ENCODE peak calls at places on chromosomes 2 and 18, in seven cellular contexts. One of them, this sample, is unnamed.

GRCh38 chr2:219029829-219030165 is 11.5 kb downstream of the CFAP65 start:
- DNase-seq in DND-41: peak
- DNase-seq in H1: peak
- DNase-seq in PC-9: peak
- DNase-seq in astrocyte of the spinal cord: peak
- DNase-seq in dorsolateral prefrontal cortex: peak
- DNase-seq in cardiac fibroblast: peak
- DNase-seq in this sample: peak

GRCh38 chr18:79918089-79919011 is 33.1 kb downstream of the SLC66A2 start:
- DNase-seq in dorsolateral prefrontal cortex: peak
- DNase-seq in astrocyte of the spinal cord: no peak
- DNase-seq in cardiac fibroblast: no peak
- DNase-seq in DND-41: no peak
- DNase-seq in PC-9: no peak
- DNase-seq in H1: no peak
- DNase-seq in this sample: peak

GRCh38 chr18:51039138-51040112 is 9.4 kb downstream of the SMAD4 start:
- DNase-seq in DND-41: no peak
- DNase-seq in cardiac fibroblast: peak
- DNase-seq in dorsolateral prefrontal cortex: no peak
- DNase-seq in astrocyte of the spinal cord: peak
- DNase-seq in H1: no peak
- DNase-seq in PC-9: no peak
- DNase-seq in this sample: no peak

GRCh38 chr18:21998531-21998930 is 170.9 kb upstream of the GATA6 start:
- DNase-seq in PC-9: no peak
- DNase-seq in DND-41: no peak
- DNase-seq in cardiac fibroblast: no peak
- DNase-seq in astrocyte of the spinal cord: no peak
- DNase-seq in dorsolateral prefrontal cortex: no peak
- DNase-seq in H1: no peak
- DNase-seq in this sample: no peak

GRCh38 chr2:187986392-187987105 is 305.1 kb upstream of the GULP1 start:
- DNase-seq in PC-9: no peak
- DNase-seq in H1: no peak
- DNase-seq in cardiac fibroblast: peak
- DNase-seq in astrocyte of the spinal cord: peak
- DNase-seq in dorsolateral prefrontal cortex: no peak
- DNase-seq in DND-41: no peak
- DNase-seq in this sample: no peak

GRCh38 chr2:68225119-68225632 is 27.2 kb downstream of the PPP3R1 start:
- DNase-seq in cardiac fibroblast: peak
- DNase-seq in H1: no peak
- DNase-seq in DND-41: no peak
- DNase-seq in dorsolateral prefrontal cortex: no peak
- DNase-seq in astrocyte of the spinal cord: no peak
- DNase-seq in PC-9: no peak
- DNase-seq in this sample: no peak

GRCh38 chr18:44943201-44943881 is 262.7 kb downstream of the SETBP1 start:
- DNase-seq in DND-41: no peak
- DNase-seq in astrocyte of the spinal cord: peak
- DNase-seq in cardiac fibroblast: peak
- DNase-seq in PC-9: peak
- DNase-seq in dorsolateral prefrontal cortex: no peak
- DNase-seq in H1: peak
- DNase-seq in this sample: no peak

GRCh38 chr2:239309398-239310245 is 91.2 kb downstream of the HDAC4 start:
- DNase-seq in H1: peak
- DNase-seq in DND-41: no peak
- DNase-seq in PC-9: no peak
- DNase-seq in dorsolateral prefrontal cortex: no peak
- DNase-seq in cardiac fibroblast: no peak
- DNase-seq in astrocyte of the spinal cord: no peak
- DNase-seq in this sample: peak

GRCh38 chr2:165576409-165576808 is 106.9 kb downstream of the CSRNP3 start:
- DNase-seq in H1: no peak
- DNase-seq in astrocyte of the spinal cord: no peak
- DNase-seq in cardiac fibroblast: no peak
- DNase-seq in dorsolateral prefrontal cortex: no peak
- DNase-seq in DND-41: no peak
- DNase-seq in PC-9: no peak
- DNase-seq in this sample: no peak

GRCh38 chr2:127421116-127421800 is 3.0 kb downstream of the PROC start:
- DNase-seq in PC-9: no peak
- DNase-seq in astrocyte of the spinal cord: no peak
- DNase-seq in H1: peak
- DNase-seq in DND-41: no peak
- DNase-seq in cardiac fibroblast: no peak
- DNase-seq in dorsolateral prefrontal cortex: no peak
- DNase-seq in this sample: peak

GRCh38 chr2:147331790-147332419 is 512.9 kb upstream of the ACVR2A start:
- DNase-seq in astrocyte of the spinal cord: peak
- DNase-seq in dorsolateral prefrontal cortex: no peak
- DNase-seq in H1: peak
- DNase-seq in DND-41: peak
- DNase-seq in PC-9: no peak
- DNase-seq in cardiac fibroblast: peak
- DNase-seq in this sample: no peak

GRCh38 chr2:46299365-46300263 is 2.4 kb downstream of the EPAS1 start:
- DNase-seq in astrocyte of the spinal cord: peak
- DNase-seq in cardiac fibroblast: peak
- DNase-seq in DND-41: no peak
- DNase-seq in PC-9: peak
- DNase-seq in dorsolateral prefrontal cortex: no peak
- DNase-seq in H1: peak
- DNase-seq in this sample: peak

GRCh38 chr2:33242845-33243244 is 233.6 kb upstream of the RASGRP3 start:
- DNase-seq in DND-41: no peak
- DNase-seq in astrocyte of the spinal cord: peak
- DNase-seq in cardiac fibroblast: peak
- DNase-seq in H1: no peak
- DNase-seq in dorsolateral prefrontal cortex: no peak
- DNase-seq in PC-9: no peak
- DNase-seq in this sample: no peak

GRCh38 chr2:47072728-47073191 is 82.3 kb downstream of the STPG4 start:
- DNase-seq in DND-41: no peak
- DNase-seq in PC-9: no peak
- DNase-seq in cardiac fibroblast: no peak
- DNase-seq in astrocyte of the spinal cord: no peak
- DNase-seq in H1: no peak
- DNase-seq in dorsolateral prefrontal cortex: peak
- DNase-seq in this sample: no peak

GRCh38 chr18:595068-595467 is 1.7 kb upstream of the CLUL1 start:
- DNase-seq in DND-41: no peak
- DNase-seq in PC-9: no peak
- DNase-seq in dorsolateral prefrontal cortex: no peak
- DNase-seq in cardiac fibroblast: no peak
- DNase-seq in astrocyte of the spinal cord: no peak
- DNase-seq in H1: no peak
- DNase-seq in this sample: no peak

GRCh38 chr2:62306751-62307468 is 111.0 kb downstream of the B3GNT2 start:
- DNase-seq in astrocyte of the spinal cord: peak
- DNase-seq in PC-9: peak
- DNase-seq in H1: no peak
- DNase-seq in DND-41: no peak
- DNase-seq in cardiac fibroblast: peak
- DNase-seq in dorsolateral prefrontal cortex: no peak
- DNase-seq in this sample: no peak

DNA sequence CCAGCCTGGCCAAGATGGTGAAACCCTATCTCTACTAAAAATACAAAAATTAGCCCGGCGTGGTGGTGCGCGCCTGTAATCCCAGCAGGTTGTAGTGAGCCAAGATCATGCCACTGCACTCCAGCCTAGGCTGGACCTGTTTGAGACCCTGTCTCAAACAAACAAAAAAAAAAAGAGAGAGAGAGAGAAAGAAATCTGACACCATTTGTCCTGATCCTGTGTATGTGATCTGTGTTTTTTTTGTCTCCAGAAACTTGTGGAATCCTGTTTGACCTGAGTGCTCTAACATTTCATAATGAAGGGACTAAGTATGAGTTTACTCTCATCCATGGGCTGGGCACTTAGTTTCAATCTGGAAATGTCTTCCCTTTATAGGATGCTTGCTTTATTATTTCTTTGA is 6.4 kb upstream of the ITPRIPL1 start:
- DNase-seq in PC-9: no peak
- DNase-seq in astrocyte of the spinal cord: no peak
- DNase-seq in DND-41: no peak
- DNase-seq in cardiac fibroblast: no peak
- DNase-seq in dorsolateral prefrontal cortex: no peak
- DNase-seq in H1: no peak
- DNase-seq in this sample: no peak
- H3K4me3 ChIP-seq in PC-9: no peak
- H3K4me3 ChIP-seq in astrocyte of the spinal cord: no peak
- H3K4me3 ChIP-seq in DND-41: no peak
- H3K4me3 ChIP-seq in cardiac fibroblast: no peak
- H3K4me3 ChIP-seq in dorsolateral prefrontal cortex: no peak
- H3K4me3 ChIP-seq in H1: no peak
- H3K4me3 ChIP-seq in this sample: no peak

GRCh38 chr18:62717059-62717849 is 1.9 kb downstream of the PHLPP1 start:
- DNase-seq in H1: no peak
- DNase-seq in dorsolateral prefrontal cortex: no peak
- DNase-seq in DND-41: no peak
- DNase-seq in cardiac fibroblast: peak
- DNase-seq in PC-9: peak
- DNase-seq in astrocyte of the spinal cord: peak
- DNase-seq in this sample: no peak

GRCh38 chr18:62715439-62715792 is at the start of gene PHLPP1:
- DNase-seq in dorsolateral prefrontal cortex: no peak
- DNase-seq in DND-41: no peak
- DNase-seq in astrocyte of the spinal cord: no peak
- DNase-seq in cardiac fibroblast: no peak
- DNase-seq in PC-9: no peak
- DNase-seq in H1: no peak
- DNase-seq in this sample: no peak

GRCh38 chr18:62717850-62718229 is 2.5 kb downstream of the PHLPP1 start:
- DNase-seq in astrocyte of the spinal cord: peak
- DNase-seq in dorsolateral prefrontal cortex: no peak
- DNase-seq in H1: no peak
- DNase-seq in cardiac fibroblast: peak
- DNase-seq in DND-41: no peak
- DNase-seq in PC-9: peak
- DNase-seq in this sample: no peak

GRCh38 chr18:62715829-62716678 is 713 bp downstream of the PHLPP1 start:
- DNase-seq in astrocyte of the spinal cord: peak
- DNase-seq in cardiac fibroblast: peak
- DNase-seq in H1: peak
- DNase-seq in PC-9: peak
- DNase-seq in dorsolateral prefrontal cortex: no peak
- DNase-seq in DND-41: peak
- DNase-seq in this sample: peak

DNA sequence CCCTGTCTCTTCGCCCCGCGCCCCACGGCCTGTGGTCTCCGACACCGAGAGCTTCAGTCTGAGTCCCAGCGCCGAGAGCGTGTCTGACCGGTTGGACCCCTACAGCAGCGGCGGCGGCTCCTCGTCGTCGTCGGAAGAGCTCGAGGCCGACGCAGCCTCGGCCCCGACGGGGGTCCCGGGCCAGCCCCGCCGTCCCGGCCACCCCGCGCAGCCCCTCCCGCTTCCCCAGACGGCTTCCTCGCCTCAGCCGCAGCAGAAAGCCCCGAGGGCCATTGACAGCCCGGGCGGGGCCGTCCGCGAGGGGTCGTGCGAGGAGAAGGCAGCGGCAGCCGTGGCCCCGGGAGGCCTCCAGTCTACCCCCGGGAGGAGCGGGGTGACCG is 1.3 kb downstream of the PHLPP1 start:
- DNase-seq in cardiac fibroblast: no peak
- DNase-seq in DND-41: no peak
- DNase-seq in dorsolateral prefrontal cortex: no peak
- DNase-seq in H1: peak
- DNase-seq in astrocyte of the spinal cord: peak
- DNase-seq in PC-9: no peak
- DNase-seq in this sample: peak
- H3K4me3 ChIP-seq in cardiac fibroblast: peak
- H3K4me3 ChIP-seq in DND-41: no peak
- H3K4me3 ChIP-seq in dorsolateral prefrontal cortex: peak
- H3K4me3 ChIP-seq in H1: peak
- H3K4me3 ChIP-seq in astrocyte of the spinal cord: peak
- H3K4me3 ChIP-seq in PC-9: peak
- H3K4me3 ChIP-seq in this sample: peak

GRCh38 chr18:77068321-77068841 is 64.2 kb downstream of the MBP start:
- DNase-seq in DND-41: no peak
- DNase-seq in cardiac fibroblast: peak
- DNase-seq in PC-9: peak
- DNase-seq in H1: no peak
- DNase-seq in dorsolateral prefrontal cortex: no peak
- DNase-seq in astrocyte of the spinal cord: peak
- DNase-seq in this sample: no peak
- H3K4me3 ChIP-seq in DND-41: no peak
- H3K4me3 ChIP-seq in cardiac fibroblast: no peak
- H3K4me3 ChIP-seq in PC-9: no peak
- H3K4me3 ChIP-seq in H1: no peak
- H3K4me3 ChIP-seq in dorsolateral prefrontal cortex: no peak
- H3K4me3 ChIP-seq in astrocyte of the spinal cord: no peak
- H3K4me3 ChIP-seq in this sample: no peak

DNA sequence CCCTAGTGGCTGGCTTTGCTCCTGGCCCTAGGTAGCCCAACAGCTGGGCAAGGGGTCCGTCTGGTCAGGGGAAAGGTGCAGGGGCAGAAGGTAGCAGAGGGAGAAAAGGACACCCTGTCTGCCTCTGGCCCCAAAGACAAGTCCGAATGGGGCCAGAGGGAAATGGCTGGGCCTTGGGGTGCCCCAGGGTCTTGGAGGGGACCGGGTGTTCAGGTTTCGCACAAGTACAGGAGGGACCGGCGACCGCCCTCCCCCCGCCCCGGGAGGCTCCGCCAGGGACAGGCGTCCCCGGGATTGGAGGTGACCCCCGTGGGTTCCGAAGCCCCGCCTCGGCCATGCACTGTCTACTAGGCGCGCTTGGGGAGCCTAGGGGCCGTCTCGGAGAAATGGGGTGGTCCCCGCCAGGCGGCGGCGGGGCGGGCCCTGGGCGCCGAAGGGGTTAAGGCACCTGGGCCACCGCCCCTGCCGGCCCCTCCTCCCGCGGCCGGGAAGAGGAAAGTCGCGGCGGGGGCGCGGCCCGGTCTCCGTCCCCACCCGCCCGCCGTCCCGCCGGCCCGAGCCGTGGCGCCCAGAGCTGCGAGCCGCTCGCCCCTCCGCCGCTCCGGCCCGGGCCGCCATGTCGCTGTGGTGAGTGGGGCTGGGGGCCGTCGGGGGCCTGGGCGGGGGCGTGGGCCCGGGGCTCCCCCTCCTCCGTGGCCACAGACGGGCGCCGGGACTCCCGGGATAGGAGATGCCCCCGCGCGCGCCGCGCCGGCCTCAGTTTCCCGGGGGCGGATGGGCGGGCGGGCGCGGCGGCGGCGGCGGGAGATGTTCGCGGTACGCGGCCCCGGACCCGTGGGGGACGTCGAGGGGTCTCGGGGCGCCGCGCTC is at the start of gene B3GNT7:
- DNase-seq in dorsolateral prefrontal cortex: no peak
- DNase-seq in H1: peak
- DNase-seq in DND-41: no peak
- DNase-seq in astrocyte of the spinal cord: no peak
- DNase-seq in PC-9: no peak
- DNase-seq in cardiac fibroblast: no peak
- DNase-seq in this sample: no peak
- H3K4me3 ChIP-seq in dorsolateral prefrontal cortex: peak
- H3K4me3 ChIP-seq in H1: peak
- H3K4me3 ChIP-seq in DND-41: no peak
- H3K4me3 ChIP-seq in astrocyte of the spinal cord: peak
- H3K4me3 ChIP-seq in PC-9: peak
- H3K4me3 ChIP-seq in cardiac fibroblast: no peak
- H3K4me3 ChIP-seq in this sample: peak